ENCODE peak calls at places on chromosomes 5 and 9, in six cellular contexts. K is astrocyte of the spinal cord; X is neural crest cell; D is hippocampal formation; N is neural progenitor cell; P is stimulated activated CD8-positive, alpha-beta memory T cell treated with anti-CD3 and anti-CD28 coated beads, Interleukin-7, amount 100 ng/mL, for 24 hours. Q is an unnamed sample.

GRCh38 chr5:35305336-35306020 is 75.2 kb upstream of the PRLR start:
- DNase-seq in N (no peak), D (no peak), X (no peak), P (no peak), K (no peak), Q (no peak)

GRCh38 chr9:91904541-91905236 is 45.3 kb downstream of the ROR2 start:
- DNase-seq in D (no peak), X (no peak), K (no peak), P (no peak), N (no peak), Q (no peak)

GRCh38 chr5:163489055-163489744 is 16.2 kb upstream of the MAT2B start:
- DNase-seq in P (no peak), D (no peak), K (no peak), N (no peak), X (no peak), Q (no peak)

GRCh38 chr9:38112010-38112409 is 43.0 kb upstream of the SHB start:
- DNase-seq in D (no peak), N (no peak), P (no peak), K (no peak), X (no peak), Q (peak; percentile 20)

GRCh38 chr5:150521522-150521817 is 13.5 kb downstream of the NDST1 start:
- DNase-seq in N (no peak), D (no peak), P (no peak), X (no peak), K (no peak), Q (no peak)

GRCh38 chr5:168881427-168882149 is 302.4 kb upstream of the PANK3 start:
- DNase-seq in D (no peak), K (no peak), N (peak; percentile 73), X (peak; percentile 32), P (no peak), Q (no peak)

GRCh38 chr5:10541247-10541646 is 22.6 kb upstream of the ANKRD33B start:
- DNase-seq in D (no peak), X (no peak), N (no peak), K (no peak), P (no peak), Q (no peak)

GRCh38 chr5:176497852-176498251 is 39.4 kb downstream of the RNF44 start:
- DNase-seq in N (no peak), D (no peak), X (no peak), K (no peak), P (no peak), Q (no peak)

GRCh38 chr5:121969660-121970295 is 8.0 kb downstream of the SRFBP1 start:
- DNase-seq in N (no peak), X (no peak), P (no peak), K (peak; percentile 59), D (no peak), Q (no peak)

GRCh38 chr5:147567917-147568598 is 58.2 kb upstream of the DPYSL3 start:
- DNase-seq in X (no peak), P (no peak), N (peak; percentile 83), D (no peak), K (peak; percentile 91), Q (no peak)

GRCh38 chr5:154162475-154163217 is 27.9 kb upstream of the GALNT10 start:
- DNase-seq in D (no peak), P (no peak), X (no peak), K (no peak), N (no peak), Q (no peak)

Q was measured in ureter.